ENCODE peak calls at places on chromosomes 5 and 9, in six cellular contexts. One of them, this sample, is unnamed. For H3K27me3, the result is how much of the 10 kb centered on the place peaks cover.

GRCh38 chr5:72598461-72599433 is 91.5 kb upstream of the ZNF366 start:
- DNase-seq in fibroblast of lung: peak
- DNase-seq in colonic mucosa: no peak
- DNase-seq in SK-N-SH: no peak
- DNase-seq in CD4-positive, CD25-positive, alpha-beta regulatory T cell: no peak
- DNase-seq in cardiac muscle cell: no peak
- DNase-seq in this sample: no peak

GRCh38 chr9:96603305-96604004 is 16.2 kb downstream of the CDC14B start:
- DNase-seq in fibroblast of lung: peak
- DNase-seq in colonic mucosa: no peak
- DNase-seq in SK-N-SH: no peak
- DNase-seq in CD4-positive, CD25-positive, alpha-beta regulatory T cell: no peak
- DNase-seq in cardiac muscle cell: no peak
- DNase-seq in this sample: no peak

GRCh38 chr5:123997354-123998215 is 485.6 kb downstream of the CSNK1G3 start:
- DNase-seq in fibroblast of lung: peak
- DNase-seq in colonic mucosa: no peak
- DNase-seq in SK-N-SH: peak
- DNase-seq in CD4-positive, CD25-positive, alpha-beta regulatory T cell: no peak
- DNase-seq in cardiac muscle cell: no peak
- DNase-seq in this sample: no peak

GRCh38 chr5:78509884-78510769 is 138.4 kb downstream of the LHFPL2 start:
- DNase-seq in fibroblast of lung: no peak
- DNase-seq in colonic mucosa: peak
- DNase-seq in SK-N-SH: no peak
- DNase-seq in CD4-positive, CD25-positive, alpha-beta regulatory T cell: peak
- DNase-seq in cardiac muscle cell: peak
- DNase-seq in this sample: peak

GRCh38 chr9:38066907-38067610 is 2.0 kb downstream of the SHB start:
- DNase-seq in fibroblast of lung: peak
- DNase-seq in colonic mucosa: peak
- DNase-seq in SK-N-SH: no peak
- DNase-seq in CD4-positive, CD25-positive, alpha-beta regulatory T cell: peak
- DNase-seq in cardiac muscle cell: no peak
- DNase-seq in this sample: peak

GRCh38 chr9:91978739-91979414 is 28.8 kb upstream of the ROR2 start:
- DNase-seq in fibroblast of lung: peak
- DNase-seq in colonic mucosa: no peak
- DNase-seq in SK-N-SH: no peak
- DNase-seq in CD4-positive, CD25-positive, alpha-beta regulatory T cell: peak
- DNase-seq in cardiac muscle cell: peak
- DNase-seq in this sample: peak

GRCh38 chr5:17118631-17119030 is 98.8 kb upstream of the BASP1 start:
- DNase-seq in fibroblast of lung: peak
- DNase-seq in colonic mucosa: peak
- DNase-seq in SK-N-SH: peak
- DNase-seq in CD4-positive, CD25-positive, alpha-beta regulatory T cell: no peak
- DNase-seq in cardiac muscle cell: no peak
- DNase-seq in this sample: no peak

GRCh38 chr9:125992557-125992956 is 245.4 kb downstream of the PBX3 start:
- DNase-seq in fibroblast of lung: no peak
- DNase-seq in colonic mucosa: no peak
- DNase-seq in SK-N-SH: peak
- DNase-seq in CD4-positive, CD25-positive, alpha-beta regulatory T cell: no peak
- DNase-seq in cardiac muscle cell: no peak
- DNase-seq in this sample: peak

GRCh38 chr9:81565144-81565543 is 124.2 kb downstream of the TLE1 start:
- DNase-seq in fibroblast of lung: no peak
- DNase-seq in colonic mucosa: peak
- DNase-seq in SK-N-SH: no peak
- DNase-seq in CD4-positive, CD25-positive, alpha-beta regulatory T cell: no peak
- DNase-seq in cardiac muscle cell: no peak
- DNase-seq in this sample: no peak

GRCh38 chr9:21454149-21454548 is 13.9 kb downstream of the IFNA1 start:
- DNase-seq in fibroblast of lung: peak
- DNase-seq in colonic mucosa: no peak
- DNase-seq in SK-N-SH: no peak
- DNase-seq in CD4-positive, CD25-positive, alpha-beta regulatory T cell: no peak
- DNase-seq in cardiac muscle cell: no peak
- DNase-seq in this sample: no peak

GRCh38 chr5:123651234-123651633 is 139.3 kb downstream of the CSNK1G3 start:
- DNase-seq in fibroblast of lung: no peak
- DNase-seq in colonic mucosa: no peak
- DNase-seq in SK-N-SH: no peak
- DNase-seq in CD4-positive, CD25-positive, alpha-beta regulatory T cell: no peak
- DNase-seq in cardiac muscle cell: no peak
- DNase-seq in this sample: no peak

GRCh38 chr9:15856591-15856990 is 303.7 kb downstream of the CCDC171 start:
- DNase-seq in fibroblast of lung: peak
- DNase-seq in colonic mucosa: no peak
- DNase-seq in SK-N-SH: no peak
- DNase-seq in CD4-positive, CD25-positive, alpha-beta regulatory T cell: no peak
- DNase-seq in cardiac muscle cell: no peak
- DNase-seq in this sample: no peak

GRCh38 chr5:69502375-69503143 is 10.0 kb downstream of the OCLN start:
- DNase-seq in fibroblast of lung: peak
- DNase-seq in colonic mucosa: no peak
- DNase-seq in SK-N-SH: no peak
- DNase-seq in CD4-positive, CD25-positive, alpha-beta regulatory T cell: no peak
- DNase-seq in cardiac muscle cell: no peak
- DNase-seq in this sample: no peak

GRCh38 chr5:143594913-143595818 is 191.7 kb upstream of the NR3C1 start:
- DNase-seq in fibroblast of lung: peak
- DNase-seq in colonic mucosa: no peak
- DNase-seq in SK-N-SH: no peak
- DNase-seq in CD4-positive, CD25-positive, alpha-beta regulatory T cell: no peak
- DNase-seq in cardiac muscle cell: no peak
- DNase-seq in this sample: no peak

GRCh38 chr5:7397005-7397546 is 1.1 kb downstream of the ADCY2 start:
- DNase-seq in fibroblast of lung: peak
- DNase-seq in colonic mucosa: no peak
- DNase-seq in SK-N-SH: no peak
- DNase-seq in CD4-positive, CD25-positive, alpha-beta regulatory T cell: no peak
- DNase-seq in cardiac muscle cell: no peak
- DNase-seq in this sample: no peak

GRCh38 chr9:73411494-73411893 is 259.8 kb downstream of the ANXA1 start:
- DNase-seq in fibroblast of lung: no peak
- DNase-seq in colonic mucosa: no peak
- DNase-seq in SK-N-SH: no peak
- DNase-seq in CD4-positive, CD25-positive, alpha-beta regulatory T cell: no peak
- DNase-seq in cardiac muscle cell: peak
- DNase-seq in this sample: no peak

GRCh38 chr9:109776391-109776790 is 3.6 kb upstream of the PALM2AKAP2 start:
- DNase-seq in fibroblast of lung: no peak
- DNase-seq in colonic mucosa: no peak
- DNase-seq in SK-N-SH: no peak
- DNase-seq in CD4-positive, CD25-positive, alpha-beta regulatory T cell: no peak
- DNase-seq in cardiac muscle cell: no peak
- DNase-seq in this sample: no peak

GRCh38 chr9:37538099-37538498 is 38.1 kb downstream of the FBXO10 start:
- DNase-seq in fibroblast of lung: no peak
- DNase-seq in colonic mucosa: no peak
- DNase-seq in SK-N-SH: no peak
- DNase-seq in CD4-positive, CD25-positive, alpha-beta regulatory T cell: no peak
- DNase-seq in cardiac muscle cell: no peak
- DNase-seq in this sample: no peak

GRCh38 chr9:138103111-138103823 is 225.7 kb downstream of the CACNA1B start:
- DNase-seq in fibroblast of lung: no peak
- DNase-seq in colonic mucosa: peak
- DNase-seq in SK-N-SH: peak
- DNase-seq in CD4-positive, CD25-positive, alpha-beta regulatory T cell: no peak
- DNase-seq in cardiac muscle cell: no peak
- DNase-seq in this sample: peak

GRCh38 chr5:133240425-133241091 is 188.7 kb downstream of the HSPA4 start:
- DNase-seq in fibroblast of lung: peak
- DNase-seq in colonic mucosa: peak
- DNase-seq in SK-N-SH: peak
- DNase-seq in CD4-positive, CD25-positive, alpha-beta regulatory T cell: peak
- DNase-seq in cardiac muscle cell: no peak
- DNase-seq in this sample: no peak

GRCh38 chr5:143775258-143775657 is 36.7 kb upstream of the HMHB1 start:
- DNase-seq in fibroblast of lung: peak
- DNase-seq in colonic mucosa: no peak
- DNase-seq in SK-N-SH: no peak
- DNase-seq in CD4-positive, CD25-positive, alpha-beta regulatory T cell: peak
- DNase-seq in cardiac muscle cell: no peak
- DNase-seq in this sample: no peak

GRCh38 chr9:91055845-91056244 is 254.2 kb downstream of the SYK start:
- DNase-seq in fibroblast of lung: no peak
- DNase-seq in colonic mucosa: no peak
- DNase-seq in SK-N-SH: no peak
- DNase-seq in CD4-positive, CD25-positive, alpha-beta regulatory T cell: no peak
- DNase-seq in cardiac muscle cell: no peak
- DNase-seq in this sample: no peak

GRCh38 chr5:10111575-10111974 is 138.1 kb downstream of the ATPSCKMT start:
- DNase-seq in fibroblast of lung: peak
- DNase-seq in colonic mucosa: no peak
- DNase-seq in SK-N-SH: peak
- DNase-seq in CD4-positive, CD25-positive, alpha-beta regulatory T cell: peak
- DNase-seq in cardiac muscle cell: peak
- DNase-seq in this sample: peak

GRCh38 chr5:36241636-36242533 is at the start of gene NADK2:
- DNase-seq in fibroblast of lung: peak
- DNase-seq in colonic mucosa: peak
- DNase-seq in SK-N-SH: peak
- DNase-seq in CD4-positive, CD25-positive, alpha-beta regulatory T cell: peak
- DNase-seq in cardiac muscle cell: peak
- DNase-seq in this sample: peak

GRCh38 chr9:22446589-22446949 is at the start of gene DMRTA1:
- DNase-seq in fibroblast of lung: peak
- DNase-seq in colonic mucosa: peak
- DNase-seq in SK-N-SH: peak
- DNase-seq in CD4-positive, CD25-positive, alpha-beta regulatory T cell: peak
- DNase-seq in cardiac muscle cell: peak
- DNase-seq in this sample: peak

GRCh38 chr9:10999646-11000045 is 386.8 kb upstream of the PTPRD start:
- DNase-seq in fibroblast of lung: no peak
- DNase-seq in colonic mucosa: no peak
- DNase-seq in SK-N-SH: no peak
- DNase-seq in CD4-positive, CD25-positive, alpha-beta regulatory T cell: no peak
- DNase-seq in cardiac muscle cell: peak
- DNase-seq in this sample: no peak

GRCh38 chr5:132087661-132088060 is 14.1 kb downstream of the CSF2 start:
- DNase-seq in fibroblast of lung: no peak
- DNase-seq in colonic mucosa: no peak
- DNase-seq in SK-N-SH: no peak
- DNase-seq in CD4-positive, CD25-positive, alpha-beta regulatory T cell: no peak
- DNase-seq in cardiac muscle cell: no peak
- DNase-seq in this sample: no peak

GRCh38 chr5:135560858-135561257 is 17.9 kb downstream of the CXCL14 start:
- DNase-seq in fibroblast of lung: peak
- DNase-seq in colonic mucosa: peak
- DNase-seq in SK-N-SH: peak
- DNase-seq in CD4-positive, CD25-positive, alpha-beta regulatory T cell: peak
- DNase-seq in cardiac muscle cell: peak
- DNase-seq in this sample: peak

GRCh38 chr9:72703574-72703973 is 182.2 kb downstream of the TMC1 start:
- DNase-seq in fibroblast of lung: peak
- DNase-seq in colonic mucosa: no peak
- DNase-seq in SK-N-SH: no peak
- DNase-seq in CD4-positive, CD25-positive, alpha-beta regulatory T cell: no peak
- DNase-seq in cardiac muscle cell: no peak
- DNase-seq in this sample: no peak

GRCh38 chr5:175747539-175748060 is 89.7 kb downstream of the HRH2 start:
- DNase-seq in fibroblast of lung: no peak
- DNase-seq in colonic mucosa: no peak
- DNase-seq in SK-N-SH: no peak
- DNase-seq in CD4-positive, CD25-positive, alpha-beta regulatory T cell: no peak
- DNase-seq in cardiac muscle cell: no peak
- DNase-seq in this sample: peak

DNA sequence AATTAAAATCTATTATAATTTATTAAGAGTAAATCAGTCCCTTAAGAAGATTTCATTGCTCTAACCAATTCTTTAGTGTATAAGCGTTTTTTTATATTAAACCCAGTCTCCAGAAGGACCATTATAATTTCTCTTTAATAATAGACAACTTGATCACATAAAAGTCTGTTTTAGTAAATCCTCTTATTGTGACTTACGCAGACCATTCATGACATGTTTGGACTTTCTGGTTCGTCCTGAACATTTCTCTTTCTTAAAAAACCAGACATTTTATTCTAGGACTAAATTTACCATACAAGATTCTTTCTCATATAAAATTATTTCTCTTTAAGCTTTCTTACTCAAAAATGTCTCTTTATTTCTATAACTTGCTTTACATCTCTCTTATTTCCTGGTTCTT is 196.2 kb upstream of the RAI14 start:
- DNase-seq in fibroblast of lung: no peak
- DNase-seq in colonic mucosa: no peak
- DNase-seq in SK-N-SH: no peak
- DNase-seq in CD4-positive, CD25-positive, alpha-beta regulatory T cell: no peak
- DNase-seq in cardiac muscle cell: no peak
- DNase-seq in this sample: no peak
- H3K4me3 ChIP-seq in fibroblast of lung: no peak
- H3K4me3 ChIP-seq in colonic mucosa: no peak
- H3K4me3 ChIP-seq in SK-N-SH: no peak
- H3K4me3 ChIP-seq in CD4-positive, CD25-positive, alpha-beta regulatory T cell: no peak
- H3K4me3 ChIP-seq in cardiac muscle cell: no peak
- H3K4me3 ChIP-seq in this sample: no peak

DNA sequence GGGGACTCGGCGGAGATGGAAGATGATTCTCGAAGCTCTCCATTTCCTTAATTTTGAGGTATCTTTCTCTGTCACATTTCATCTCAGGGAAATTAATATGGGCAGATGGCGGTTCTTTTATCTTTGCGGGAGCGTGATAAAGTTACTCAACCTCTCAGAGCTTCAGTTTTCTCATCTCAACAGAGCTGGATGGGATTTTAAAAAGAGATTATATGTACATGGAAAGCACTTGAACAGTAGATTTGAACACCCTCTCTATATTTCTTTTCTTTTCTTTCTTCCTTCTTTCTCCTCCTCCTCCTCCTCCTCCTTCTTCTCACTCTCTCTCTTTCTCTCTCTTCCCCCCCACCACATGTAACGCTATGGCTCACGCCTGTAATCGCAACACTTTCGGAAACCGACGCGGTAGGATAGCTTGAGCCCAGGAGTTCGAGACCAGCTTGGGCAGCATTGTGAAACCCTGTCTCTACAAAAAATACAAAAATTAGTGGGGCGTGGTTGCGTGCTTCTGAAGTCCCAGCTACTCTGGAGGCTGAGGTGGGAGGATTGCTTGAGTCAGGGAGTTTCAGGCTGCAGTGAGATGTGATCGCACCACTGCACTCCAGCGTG is 603 bp upstream of the GLDC start:
- DNase-seq in fibroblast of lung: no peak
- DNase-seq in colonic mucosa: no peak
- DNase-seq in SK-N-SH: no peak
- DNase-seq in CD4-positive, CD25-positive, alpha-beta regulatory T cell: peak
- DNase-seq in cardiac muscle cell: no peak
- DNase-seq in this sample: no peak
- H3K27me3 ChIP-seq in fibroblast of lung: under half
- H3K27me3 ChIP-seq in colonic mucosa: under half
- H3K27me3 ChIP-seq in SK-N-SH: under half
- H3K27me3 ChIP-seq in CD4-positive, CD25-positive, alpha-beta regulatory T cell: under half
- H3K27me3 ChIP-seq in cardiac muscle cell: half or more
- H3K27me3 ChIP-seq in this sample: under half

GRCh38 chr9:113919422-113919821 is 43.3 kb downstream of the ZNF618 start:
- DNase-seq in fibroblast of lung: no peak
- DNase-seq in colonic mucosa: no peak
- DNase-seq in SK-N-SH: no peak
- DNase-seq in CD4-positive, CD25-positive, alpha-beta regulatory T cell: no peak
- DNase-seq in cardiac muscle cell: no peak
- DNase-seq in this sample: no peak
- H3K4me3 ChIP-seq in fibroblast of lung: no peak
- H3K4me3 ChIP-seq in colonic mucosa: no peak
- H3K4me3 ChIP-seq in SK-N-SH: no peak
- H3K4me3 ChIP-seq in CD4-positive, CD25-positive, alpha-beta regulatory T cell: no peak
- H3K4me3 ChIP-seq in cardiac muscle cell: no peak
- H3K4me3 ChIP-seq in this sample: no peak

GRCh38 chr5:1363160-1363559 is 18.3 kb upstream of the CLPTM1L start:
- DNase-seq in fibroblast of lung: no peak
- DNase-seq in colonic mucosa: no peak
- DNase-seq in SK-N-SH: no peak
- DNase-seq in CD4-positive, CD25-positive, alpha-beta regulatory T cell: no peak
- DNase-seq in cardiac muscle cell: no peak
- DNase-seq in this sample: peak
- H3K27me3 ChIP-seq in fibroblast of lung: under half
- H3K27me3 ChIP-seq in colonic mucosa: under half
- H3K27me3 ChIP-seq in SK-N-SH: half or more
- H3K27me3 ChIP-seq in CD4-positive, CD25-positive, alpha-beta regulatory T cell: under half
- H3K27me3 ChIP-seq in cardiac muscle cell: under half
- H3K27me3 ChIP-seq in this sample: under half

This sample was measured in H7.